ENCODE peak calls at places on chromosomes 16 and 17, in seven cellular contexts. C is heart right ventricle; L is LoVo; H is effector CD4-positive, alpha-beta T cell; V is mucosa of gallbladder; I is EH; B is WERI-Rb-1. R is an unnamed sample.

GRCh38 chr16:15055141-15056053 is 477 bp downstream of the NTAN1 start:
- DNase-seq in C (peak), L (no peak), H (peak), V (no peak), I (peak), B (peak), R (peak)

GRCh38 chr17:34146440-34147043 is 108.5 kb upstream of the CCL2 start:
- DNase-seq in C (peak), L (peak), H (peak), V (peak), I (no peak), B (peak), R (peak)

GRCh38 chr17:74566132-74566753 is 1.1 kb downstream of the CD300H start:
- DNase-seq in C (no peak), L (peak), H (no peak), V (peak), I (no peak), B (peak), R (peak)

GRCh38 chr17:2207815-2208515 is 95.6 kb downstream of the SMG6 start:
- DNase-seq in C (no peak), L (no peak), H (no peak), V (no peak), I (no peak), B (no peak), R (no peak)

GRCh38 chr17:55925440-55925839 is 174.6 kb downstream of the PCTP start:
- DNase-seq in C (no peak), L (no peak), H (no peak), V (no peak), I (no peak), B (no peak), R (no peak)

GRCh38 chr17:57935833-57936807 is 19.1 kb downstream of the CUEDC1 start:
- DNase-seq in C (peak), L (no peak), H (no peak), V (no peak), I (peak), B (peak), R (no peak)

GRCh38 chr17:30831257-30831656 is 509 bp upstream of the ATAD5 start:
- DNase-seq in C (no peak), L (no peak), H (no peak), V (no peak), I (peak), B (no peak), R (peak)

GRCh38 chr17:1730004-1730344 is 5.5 kb downstream of the WDR81 start:
- DNase-seq in C (no peak), L (no peak), H (no peak), V (no peak), I (no peak), B (no peak), R (no peak)

GRCh38 chr17:73189417-73190099 is 3.3 kb upstream of the COG1 start:
- DNase-seq in C (no peak), L (peak), H (no peak), V (peak), I (peak), B (peak), R (peak)

GRCh38 chr16:27701381-27701780 is 151.4 kb downstream of the KATNIP start:
- DNase-seq in C (no peak), L (no peak), H (no peak), V (no peak), I (no peak), B (peak), R (no peak)

GRCh38 chr17:1769826-1770477 is 8.1 kb downstream of the SERPINF1 start:
- DNase-seq in C (no peak), L (no peak), H (no peak), V (no peak), I (no peak), B (no peak), R (peak)

GRCh38 chr17:7393613-7394451 is 493 bp downstream of the PLSCR3 start:
- DNase-seq in C (no peak), L (peak), H (peak), V (no peak), I (peak), B (peak), R (peak)

GRCh38 chr16:85729452-85729851 is 21.4 kb downstream of the C16orf74 start:
- DNase-seq in C (no peak), L (no peak), H (no peak), V (no peak), I (peak), B (peak), R (no peak)

GRCh38 chr16:89115216-89115949 is 21.7 kb downstream of the ACSF3 start:
- DNase-seq in C (peak), L (no peak), H (peak), V (peak), I (no peak), B (no peak), R (no peak)

GRCh38 chr17:19238167-19238505 is 970 bp downstream of the EPN2 start:
- DNase-seq in C (peak), L (peak), H (no peak), V (no peak), I (peak), B (peak), R (peak)

GRCh38 chr17:38729368-38729885 is 714 bp upstream of the CISD3 start:
- DNase-seq in C (no peak), L (no peak), H (no peak), V (no peak), I (no peak), B (no peak), R (no peak)

GRCh38 chr16:86888240-86889044 is 310.1 kb downstream of the FOXL1 start:
- DNase-seq in C (no peak), L (no peak), H (no peak), V (no peak), I (no peak), B (no peak), R (no peak)

GRCh38 chr17:11608396-11608795 is 10.1 kb downstream of the DNAH9 start:
- DNase-seq in C (peak), L (no peak), H (no peak), V (peak), I (no peak), B (no peak), R (peak)

GRCh38 chr17:40545660-40546059 is 19.6 kb downstream of the CCR7 start:
- DNase-seq in C (no peak), L (no peak), H (no peak), V (no peak), I (no peak), B (no peak), R (no peak)

GRCh38 chr17:17836250-17836817 is 452 bp downstream of the SREBF1 start:
- DNase-seq in C (peak), L (peak), H (peak), V (peak), I (peak), B (peak), R (peak)

GRCh38 chr16:84119368-84119767 is 2.6 kb upstream of the MBTPS1 start:
- DNase-seq in C (no peak), L (no peak), H (no peak), V (no peak), I (no peak), B (no peak), R (no peak)

GRCh38 chr17:45432405-45433113 is at the start of gene ARHGAP27:
- DNase-seq in C (peak), L (peak), H (no peak), V (no peak), I (peak), B (no peak), R (peak)

GRCh38 chr16:84240455-84240854 is 643 bp upstream of the KCNG4 start:
- DNase-seq in C (no peak), L (no peak), H (no peak), V (no peak), I (no peak), B (no peak), R (no peak)

GRCh38 chr16:30533748-30534367 is 800 bp downstream of the ZNF747 start:
- DNase-seq in C (no peak), L (no peak), H (no peak), V (no peak), I (peak), B (no peak), R (no peak)

GRCh38 chr17:77186141-77186604 is 45.4 kb downstream of the SEC14L1 start:
- DNase-seq in C (peak), L (no peak), H (no peak), V (no peak), I (no peak), B (no peak), R (no peak)

GRCh38 chr17:45222994-45223540 is 1.4 kb downstream of the FMNL1 start:
- DNase-seq in C (no peak), L (no peak), H (no peak), V (no peak), I (no peak), B (peak), R (no peak)

GRCh38 chr16:1613728-1614225 is 1.6 kb downstream of the CRAMP1 start:
- DNase-seq in C (peak), L (no peak), H (no peak), V (no peak), I (peak), B (no peak), R (peak)

GRCh38 chr16:57536306-57537193 is at the start of gene CCDC102A:
- DNase-seq in C (peak), L (no peak), H (peak), V (no peak), I (no peak), B (peak), R (peak)

GRCh38 chr17:8859029-8859803 is 8.3 kb downstream of the PIK3R6 start:
- DNase-seq in C (no peak), L (no peak), H (no peak), V (no peak), I (peak), B (no peak), R (no peak)

GRCh38 chr17:77824780-77825280 is 133.7 kb upstream of the TNRC6C start:
- DNase-seq in C (no peak), L (no peak), H (no peak), V (no peak), I (no peak), B (no peak), R (no peak)

GRCh38 chr16:8961811-8962390 is 1.8 kb downstream of the USP7 start:
- DNase-seq in C (no peak), L (no peak), H (no peak), V (no peak), I (no peak), B (no peak), R (no peak)

GRCh38 chr17:61002316-61002736 is 324.7 kb downstream of the BCAS3 start:
- DNase-seq in C (no peak), L (peak), H (no peak), V (no peak), I (peak), B (no peak), R (peak)

GRCh38 chr17:27396941-27397340 is 59.3 kb upstream of the KSR1 start:
- DNase-seq in C (no peak), L (no peak), H (no peak), V (no peak), I (peak), B (no peak), R (no peak)

GRCh38 chr16:86833136-86833535 is 254.8 kb downstream of the FOXL1 start:
- DNase-seq in C (no peak), L (no peak), H (no peak), V (no peak), I (no peak), B (no peak), R (no peak)

GRCh38 chr16:85291302-85292148 is 179.3 kb upstream of the CIBAR2 start:
- DNase-seq in C (peak), L (no peak), H (no peak), V (peak), I (no peak), B (no peak), R (no peak)

GRCh38 chr16:3092501-3092991 is 6.5 kb downstream of the ZSCAN10 start:
- DNase-seq in C (no peak), L (no peak), H (no peak), V (no peak), I (no peak), B (peak), R (no peak)

R was measured in hepatocyte.